ENCODE peak calls at places on chromosomes 1 and 21, in four cellular contexts. A is HepG2, W is GM12878, U is K562. X is an unnamed sample.

GRCh38 chr1:33527934-33528333 is 55.5 kb downstream of the ZSCAN20 start:
- DNase-seq in A (no peak), W (no peak), U (no peak), X (no peak)

GRCh38 chr1:80893140-80893539 is 907.6 kb upstream of the ADGRL2 start:
- DNase-seq in A (no peak), W (no peak), U (no peak), X (no peak)

GRCh38 chr1:46064708-46065107 is 67.7 kb downstream of the PIK3R3 start:
- DNase-seq in A (no peak), W (no peak), U (no peak), X (no peak)

GRCh38 chr21:45959779-45960390 is 21.7 kb upstream of the COL6A1 start:
- DNase-seq in A (no peak), W (no peak), U (no peak), X (no peak)

GRCh38 chr21:32728455-32729237 is 833 bp upstream of the SYNJ1 start:
- DNase-seq in A (no peak), W (no peak), U (no peak), X (no peak)

GRCh38 chr1:145999321-146000024 is 3.1 kb upstream of the TXNIP start:
- DNase-seq in A (no peak), W (no peak), U (no peak), X (no peak)

GRCh38 chr1:107668762-107669161 is 296.2 kb downstream of the VAV3 start:
- DNase-seq in A (no peak), W (no peak), U (no peak), X (no peak)

GRCh38 chr1:32748348-32748747 is 45.8 kb upstream of the SYNC start:
- DNase-seq in A (no peak), W (no peak), U (no peak), X (no peak)

GRCh38 chr1:56451491-56451890 is 127.9 kb downstream of the PLPP3 start:
- DNase-seq in A (no peak), W (no peak), U (no peak), X (no peak)

GRCh38 chr1:24955161-24955560 is 25.1 kb upstream of the RUNX3 start:
- DNase-seq in A (no peak), W (no peak), U (no peak), X (no peak)

GRCh38 chr1:25688390-25689119 is 72.0 kb downstream of the MAN1C1 start:
- DNase-seq in A (no peak), W (no peak), U (no peak), X (no peak)

GRCh38 chr1:219665089-219665488 is 52.2 kb upstream of the ZC3H11B start:
- DNase-seq in A (no peak), W (no peak), U (no peak), X (no peak)

GRCh38 chr1:5662362-5663126 is 329.7 kb downstream of the NPHP4 start:
- DNase-seq in A (no peak), W (no peak), U (no peak), X (no peak)

GRCh38 chr1:235650341-235651169 is 971 bp upstream of the GNG4 start:
- DNase-seq in A (peak), W (no peak), U (no peak), X (no peak)

GRCh38 chr1:231040800-231041704 is 998 bp upstream of the FAM89A start:
- DNase-seq in A (no peak), W (no peak), U (no peak), X (peak)

GRCh38 chr1:240854367-240854766 is 242.4 kb upstream of the GREM2 start:
- DNase-seq in A (no peak), W (no peak), U (no peak), X (no peak)

GRCh38 chr1:180258290-180258689 is 28.2 kb downstream of the LHX4 start:
- DNase-seq in A (no peak), W (no peak), U (no peak), X (no peak)

GRCh38 chr1:19648689-19649088 is 4.6 kb downstream of the NBL1 start:
- DNase-seq in A (peak), W (no peak), U (peak), X (no peak)

GRCh38 chr1:228989992-228990827 is 254.9 kb downstream of the RHOU start:
- DNase-seq in A (peak), W (no peak), U (no peak), X (no peak)

GRCh38 chr1:42966688-42967609 is 8.3 kb upstream of the SLC2A1 start:
- DNase-seq in A (peak), W (no peak), U (peak), X (no peak)

GRCh38 chr21:34037009-34037408 is 36.4 kb upstream of the MRPS6 start:
- DNase-seq in A (no peak), W (no peak), U (no peak), X (no peak)

GRCh38 chr21:30628109-30628508 is 6.9 kb upstream of the KRTAP20-2 start:
- DNase-seq in A (no peak), W (no peak), U (no peak), X (no peak)

GRCh38 chr1:57546527-57546926 is 122.7 kb upstream of the DAB1 start:
- DNase-seq in A (no peak), W (no peak), U (no peak), X (no peak)

GRCh38 chr1:43834280-43835140 is 99.1 kb upstream of the ARTN start:
- DNase-seq in A (no peak), W (no peak), U (peak), X (no peak)

DNA sequence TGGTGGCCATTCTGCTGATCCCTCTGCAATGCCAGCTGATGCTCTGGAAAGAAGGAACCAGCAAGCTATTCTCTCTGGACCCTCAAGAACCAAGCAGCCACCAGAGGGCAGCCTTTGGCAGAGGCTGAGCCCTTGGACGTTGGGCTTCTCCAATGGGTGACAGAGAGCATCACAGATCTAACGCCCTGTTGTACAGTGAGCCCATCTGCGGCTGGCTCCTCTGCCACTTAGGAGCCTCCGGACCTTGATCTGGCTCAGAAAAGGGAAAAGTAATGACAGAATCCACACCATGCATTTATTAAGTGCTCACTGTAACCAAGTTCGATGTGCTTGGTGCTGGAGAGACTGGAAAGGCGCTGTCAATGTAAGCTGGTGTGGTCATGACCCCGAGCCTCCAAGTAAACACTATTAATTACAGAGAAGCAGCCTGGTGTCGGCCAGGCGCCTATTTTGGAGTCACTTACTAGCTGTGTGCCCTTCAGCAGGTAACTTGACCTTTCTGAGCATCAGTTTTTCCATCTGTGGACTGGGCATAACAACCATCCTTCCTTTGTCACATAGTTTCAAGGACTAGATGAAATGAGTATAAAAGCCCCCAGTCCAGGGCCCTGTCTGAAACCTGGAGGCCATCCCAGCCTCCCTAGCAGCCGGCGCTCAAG is 34.9 kb downstream of the ECE1 start:
- DNase-seq in A (peak), W (peak), U (peak), X (peak)
- TF ChIP-seq FOXK2 in A (no peak), W (no peak), U (no peak), X (no peak)

DNA sequence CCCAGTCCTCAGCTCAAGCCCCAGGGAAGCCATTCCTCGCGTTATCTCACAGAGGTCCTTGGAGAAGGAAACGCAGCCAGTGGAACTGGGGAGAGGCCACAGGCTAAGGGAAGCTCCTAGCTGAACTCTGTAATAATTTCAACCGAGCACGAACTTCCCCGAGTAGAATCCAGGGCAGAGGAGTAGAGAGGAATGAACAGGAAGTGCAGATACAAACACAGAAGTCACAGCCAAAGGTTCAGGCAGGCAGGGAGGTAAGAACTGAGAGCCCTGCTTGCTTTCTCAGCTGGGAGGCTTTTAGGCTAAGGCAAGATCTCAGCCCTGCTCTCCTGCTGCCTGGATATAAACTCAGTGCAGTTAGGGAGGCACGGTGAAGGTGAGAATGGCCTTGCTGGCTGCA is 23.7 kb downstream of the WARS2 start:
- DNase-seq in A (no peak), W (no peak), U (no peak), X (no peak)
- TF ChIP-seq SP1 in A (no peak), W (no peak), U (no peak), X (no peak)

GRCh38 chr1:162678439-162678838 is 46.2 kb downstream of the DDR2 start:
- DNase-seq in A (peak), W (no peak), U (no peak), X (no peak)

GRCh38 chr1:162677607-162678371 is 45.5 kb downstream of the DDR2 start:
- DNase-seq in A (no peak), W (no peak), U (no peak), X (no peak)

GRCh38 chr1:162676087-162676486 is 43.8 kb downstream of the DDR2 start:
- DNase-seq in A (no peak), W (no peak), U (no peak), X (no peak)

GRCh38 chr1:162679298-162679697 is 47.0 kb downstream of the DDR2 start:
- DNase-seq in A (no peak), W (no peak), U (no peak), X (no peak)

DNA sequence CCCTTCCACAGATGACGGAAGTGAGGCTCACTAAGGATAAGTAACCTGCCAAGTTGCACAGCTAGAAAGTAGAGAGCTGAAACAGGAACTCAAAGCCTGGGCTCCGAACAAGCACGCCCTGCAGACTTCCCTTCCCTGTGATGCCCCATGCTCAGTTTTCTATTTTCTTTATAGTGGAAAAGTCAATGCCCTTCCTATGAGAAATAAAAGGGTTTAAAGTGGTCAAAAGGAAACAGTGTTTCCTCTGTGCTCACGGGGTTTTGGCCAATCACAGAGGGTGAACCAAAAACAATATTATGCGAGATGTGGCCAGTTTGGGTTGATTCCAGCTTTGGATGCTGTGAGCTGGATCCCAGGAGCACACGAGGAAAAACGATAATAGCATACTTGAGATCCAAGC is 44.5 kb downstream of the DDR2 start:
- DNase-seq in A (no peak), W (no peak), U (no peak), X (no peak)
- TF ChIP-seq FOXK2 in A (no peak), W (no peak), U (no peak), X (no peak)

DNA sequence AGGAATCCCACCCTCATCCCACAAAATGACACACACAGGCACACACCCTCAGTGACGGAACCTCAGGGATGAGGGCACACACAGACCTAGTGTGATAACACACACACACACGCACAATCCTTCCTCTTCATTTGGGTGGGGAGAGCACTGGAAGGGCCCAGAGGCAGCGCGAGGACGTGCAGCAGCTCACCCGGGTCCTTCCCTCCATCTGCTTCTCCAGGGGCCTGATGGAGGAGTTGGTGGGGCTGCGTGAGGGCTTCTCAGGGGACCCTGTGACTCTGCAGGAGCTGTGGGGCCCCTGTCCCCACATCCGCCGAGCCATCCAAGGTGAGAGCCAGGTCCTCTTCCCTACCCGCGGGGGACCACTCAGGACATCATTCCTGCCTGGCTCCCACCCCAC is 557 bp downstream of the CLCNKA start:
- DNase-seq in A (no peak), W (no peak), U (no peak), X (no peak)
- TF ChIP-seq SP1 in A (no peak), W (no peak), U (no peak), X (no peak)